ENCODE peak calls at places on chromosomes 5 and 9, in nine cellular contexts. T is right lobe of liver, N is ovary, D is K562, R is breast epithelium, W is A549, P is heart left ventricle, F is transverse colon, V is HepG2. J is an unnamed sample.

GRCh38 chr5:133063965-133064364 is 12.2 kb downstream of the HSPA4 start:
- DNase-seq in T (no peak), N (no peak), D (no peak), R (no peak), W (no peak), P (no peak), F (no peak), V (no peak), J (no peak)

GRCh38 chr5:162703914-162704313 is 636.3 kb downstream of the GABRG2 start:
- DNase-seq in T (no peak), N (no peak), D (no peak), R (no peak), W (no peak), P (no peak), F (no peak), V (no peak), J (no peak)

GRCh38 chr9:98455256-98455956 is 200.0 kb upstream of the TBC1D2 start:
- DNase-seq in T (no peak), N (no peak), D (no peak), R (no peak), W (no peak), P (no peak), F (no peak), V (no peak), J (no peak)

GRCh38 chr5:115702025-115702424 is 76.2 kb upstream of the TMED7 start:
- DNase-seq in T (no peak), N (no peak), D (no peak), R (no peak), W (no peak), P (no peak), F (no peak), V (no peak), J (no peak)

GRCh38 chr5:81850932-81851331 is 100.0 kb upstream of the SSBP2 start:
- DNase-seq in T (no peak), N (no peak), D (no peak), R (no peak), W (no peak), P (no peak), F (no peak), V (no peak), J (no peak)

GRCh38 chr9:129567842-129568559 is 52.9 kb downstream of the C9orf50 start:
- DNase-seq in T (peak; percentile 79), N (peak; percentile 66), D (peak; percentile 62), R (no peak), W (peak; percentile 92), P (no peak), F (no peak), V (peak; percentile 75), J (no peak)

GRCh38 chr9:4226331-4227250 is 73.3 kb downstream of the GLIS3 start:
- DNase-seq in T (no peak), N (no peak), D (no peak), R (no peak), W (peak; percentile 64), P (no peak), F (peak; percentile 12), V (no peak), J (no peak)

GRCh38 chr5:37869221-37869620 is 29.4 kb upstream of the GDNF start:
- DNase-seq in T (no peak), N (no peak), D (no peak), R (no peak), W (no peak), P (no peak), F (no peak), V (no peak), J (no peak)

GRCh38 chr9:133621868-133622267 is 12.7 kb upstream of the FAM163B start:
- DNase-seq in T (no peak), N (no peak), D (no peak), R (no peak), W (no peak), P (no peak), F (no peak), V (no peak), J (no peak)

GRCh38 chr9:28155671-28156070 is 582.4 kb upstream of the C9orf72 start:
- DNase-seq in T (no peak), N (no peak), D (no peak), R (no peak), W (no peak), P (no peak), F (no peak), V (no peak), J (no peak)

GRCh38 chr9:126914458-126915280 is at the start of gene RALGPS1:
- DNase-seq in T (peak; percentile 96), N (peak; percentile 93), D (peak; percentile 96), R (peak; percentile 92), W (peak; percentile 97), P (peak; percentile 98), F (peak; percentile 96), V (peak; percentile 88), J (peak; percentile 99)
- TF ChIP-seq POLR2A in T (peak; percentile 24), N (no peak), D (no peak), R (no peak), W (peak; percentile 21), P (peak; percentile 70), F (peak; percentile 31), V (no peak), J (no peak)

GRCh38 chr9:116900007-116900367 is 212.9 kb downstream of the TRIM32 start:
- DNase-seq in T (no peak), N (no peak), D (no peak), R (no peak), W (no peak), P (no peak), F (no peak), V (no peak), J (no peak)

GRCh38 chr9:116904165-116904564 is 217.1 kb downstream of the TRIM32 start:
- DNase-seq in T (no peak), N (no peak), D (no peak), R (no peak), W (no peak), P (no peak), F (no peak), V (no peak), J (no peak)

GRCh38 chr9:116900543-116900942 is 213.4 kb downstream of the TRIM32 start:
- DNase-seq in T (no peak), N (no peak), D (no peak), R (no peak), W (no peak), P (no peak), F (no peak), V (no peak), J (no peak)

GRCh38 chr9:116899337-116900006 is 212.4 kb downstream of the TRIM32 start:
- DNase-seq in T (no peak), N (no peak), D (no peak), R (no peak), W (peak; percentile 8), P (no peak), F (no peak), V (no peak), J (no peak)

DNA sequence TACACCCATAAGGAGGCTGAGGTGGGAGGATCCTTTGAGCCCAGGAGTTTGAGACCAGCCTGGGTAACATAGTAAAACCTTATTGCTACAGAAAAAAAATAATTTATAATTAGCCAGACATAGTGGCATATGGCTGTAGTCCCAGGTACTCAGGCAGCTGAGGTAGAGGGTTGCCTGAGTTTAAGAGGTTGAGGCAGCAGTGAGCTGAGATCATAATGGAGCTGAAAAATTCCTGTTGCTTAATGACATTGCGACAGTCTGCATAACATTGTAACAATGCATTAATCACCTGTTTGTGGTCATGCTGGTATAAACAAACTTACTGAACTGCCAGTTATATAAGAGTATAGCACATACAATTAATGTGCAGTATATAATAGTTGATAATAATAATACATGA is 214.2 kb downstream of the TRIM32 start:
- DNase-seq in T (no peak), N (no peak), D (no peak), R (no peak), W (no peak), P (no peak), F (no peak), V (no peak), J (no peak)
- H3K4me3 ChIP-seq in T (no peak overlapping the region), N (no peak overlapping the region), D (no peak overlapping the region), R (no peak overlapping the region), W (no peak overlapping the region), P (no peak overlapping the region), F (no peak overlapping the region), V (no peak overlapping the region), J (no peak overlapping the region)

GRCh38 chr9:79955300-79955699 is 383.5 kb downstream of the TLE4 start:
- DNase-seq in T (no peak), N (no peak), D (no peak), R (no peak), W (no peak), P (no peak), F (no peak), V (no peak), J (no peak)
- TF ChIP-seq CTCF in T (peak; percentile 34), N (no peak), D (no peak), R (no peak), W (no peak), P (peak; percentile 26), F (peak; percentile 13), V (peak; percentile 26), J (no peak)

GRCh38 chr9:120909904-120910303 is 16.7 kb downstream of the TRAF1 start:
- DNase-seq in T (no peak), N (no peak), D (no peak), R (no peak), W (no peak), P (no peak), F (no peak), V (no peak), J (no peak)
- TF ChIP-seq POLR2A in T (no peak), N (no peak), D (no peak), R (no peak), W (no peak), P (no peak), F (no peak), V (no peak), J (no peak)

DNA sequence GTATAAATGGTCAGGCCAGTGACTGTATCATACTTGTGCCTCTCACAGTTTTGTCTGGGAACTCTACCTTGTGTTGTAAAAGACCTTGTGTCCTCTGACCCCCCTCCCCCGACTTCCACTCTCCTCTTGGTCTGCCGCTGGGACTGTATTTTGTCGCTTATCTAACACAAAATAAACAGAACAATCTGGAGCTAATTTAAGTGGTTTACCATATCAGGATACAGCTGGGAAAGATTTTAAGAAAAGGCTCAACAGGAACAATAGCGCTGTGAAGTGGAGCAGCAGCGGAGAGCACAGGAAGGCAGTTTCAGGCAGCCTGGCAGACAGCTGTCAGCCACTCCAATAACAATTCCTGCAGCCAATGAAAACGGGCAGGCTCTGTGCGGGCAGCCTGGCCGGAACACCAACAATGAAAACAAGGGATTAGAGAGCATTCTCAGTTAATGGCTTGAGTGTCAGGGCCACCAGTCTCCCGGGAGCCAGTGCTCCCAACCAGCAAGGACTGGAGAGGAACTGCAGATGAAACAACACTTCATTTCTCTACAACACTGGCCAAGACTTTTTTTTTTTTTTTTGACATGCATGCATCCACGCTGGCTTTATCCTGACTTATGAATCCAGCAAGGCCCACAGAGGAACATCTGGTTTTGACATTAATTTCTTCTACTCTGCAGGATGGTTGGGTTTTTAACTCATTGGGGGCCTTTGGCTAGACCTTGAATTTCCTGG is 76.8 kb downstream of the ARSB start:
- DNase-seq in T (no peak), N (peak; percentile 34), D (no peak), R (no peak), W (no peak), P (peak; percentile 79), F (peak; percentile 42), V (no peak), J (no peak)
- H3K4me3 ChIP-seq in T (no peak overlapping the region), N (no peak overlapping the region), D (no peak overlapping the region), R (no peak overlapping the region), W (no peak overlapping the region), P (peak overlapping the region; percentile 13), F (peak overlapping the region; percentile 14), V (no peak overlapping the region), J (no peak overlapping the region)